ENCODE peak calls at places on chromosomes 6 and 20, in ten cellular contexts. X is endodermal cell, K is suprapubic skin, A is AG04450, R is left ventricle myocardium inferior, J is esophagus squamous epithelium, U is endothelial cell of umbilical vein, L is tibial artery, V is OCI-LY7, Z is right lobe of liver. E is an unnamed sample.

GRCh38 chr6:73694711-73695411 is 1.1 kb upstream of the CD109 start:
- DNase-seq in X (peak), K (no peak), A (no peak), R (no peak), J (no peak), U (peak), L (no peak), V (no peak), Z (no peak), E (no peak)

GRCh38 chr6:64249129-64249528 is 613.5 kb downstream of the PHF3 start:
- DNase-seq in X (no peak), K (no peak), A (no peak), R (no peak), J (no peak), U (no peak), L (no peak), V (no peak), Z (no peak), E (no peak)

GRCh38 chr6:62452586-62452985 is 166.6 kb upstream of the KHDRBS2 start:
- DNase-seq in X (no peak), K (no peak), A (no peak), R (no peak), J (no peak), U (no peak), L (no peak), V (no peak), Z (no peak), E (no peak)

GRCh38 chr6:87674286-87674685 is 27.7 kb downstream of the AKIRIN2 start:
- DNase-seq in X (no peak), K (no peak), A (no peak), R (no peak), J (no peak), U (no peak), L (no peak), V (no peak), Z (no peak), E (no peak)

GRCh38 chr6:154683756-154684523 is 49.3 kb upstream of the SCAF8 start:
- DNase-seq in X (no peak), K (no peak), A (no peak), R (no peak), J (no peak), U (peak), L (no peak), V (peak), Z (no peak), E (no peak)

GRCh38 chr6:157022022-157022740 is 245.0 kb downstream of the ARID1B start:
- DNase-seq in X (peak), K (peak), A (peak), R (peak), J (peak), U (peak), L (peak), V (peak), Z (peak), E (peak)

GRCh38 chr20:58349586-58349985 is 39.4 kb upstream of the VAPB start:
- DNase-seq in X (no peak), K (no peak), A (no peak), R (no peak), J (no peak), U (no peak), L (no peak), V (no peak), Z (no peak), E (no peak)

GRCh38 chr20:46212252-46212651 is 94.1 kb downstream of the CD40 start:
- DNase-seq in X (no peak), K (no peak), A (no peak), R (no peak), J (no peak), U (no peak), L (no peak), V (no peak), Z (no peak), E (no peak)

GRCh38 chr6:33566182-33567084 is 13.6 kb downstream of the BAK1 start:
- DNase-seq in X (no peak), K (no peak), A (no peak), R (no peak), J (no peak), U (no peak), L (no peak), V (no peak), Z (no peak), E (no peak)

GRCh38 chr6:89970609-89971337 is 76.5 kb downstream of the GJA10 start:
- DNase-seq in X (peak), K (no peak), A (no peak), R (no peak), J (no peak), U (peak), L (no peak), V (no peak), Z (no peak), E (no peak)

GRCh38 chr20:54137115-54137514 is 36.7 kb downstream of the CYP24A1 start:
- DNase-seq in X (no peak), K (no peak), A (no peak), R (no peak), J (no peak), U (no peak), L (no peak), V (no peak), Z (no peak), E (no peak)

GRCh38 chr20:38951611-38952010 is 10.5 kb upstream of the DHX35 start:
- DNase-seq in X (no peak), K (no peak), A (no peak), R (no peak), J (no peak), U (no peak), L (no peak), V (no peak), Z (no peak), E (no peak)

GRCh38 chr6:167996424-167997199 is 859 bp upstream of the KIF25 start:
- DNase-seq in X (peak), K (no peak), A (no peak), R (no peak), J (no peak), U (no peak), L (no peak), V (no peak), Z (no peak), E (peak)

GRCh38 chr6:167766986-167767714 is 59.6 kb upstream of the AFDN start:
- DNase-seq in X (no peak), K (peak), A (no peak), R (no peak), J (no peak), U (no peak), L (no peak), V (no peak), Z (no peak), E (no peak)

GRCh38 chr6:139587469-139587868 is 213.0 kb upstream of the CITED2 start:
- DNase-seq in X (no peak), K (no peak), A (peak), R (no peak), J (no peak), U (peak), L (no peak), V (no peak), Z (no peak), E (no peak)

GRCh38 chr6:109008537-109008950 is 86.1 kb downstream of the SESN1 start:
- DNase-seq in X (no peak), K (no peak), A (no peak), R (no peak), J (no peak), U (no peak), L (no peak), V (no peak), Z (no peak), E (no peak)

GRCh38 chr6:109454483-109455160 is 950 bp downstream of the MICAL1 start:
- DNase-seq in X (no peak), K (no peak), A (no peak), R (no peak), J (peak), U (no peak), L (peak), V (peak), Z (no peak), E (no peak)

GRCh38 chr6:72704979-72705378 is 83.1 kb downstream of the KCNQ5 start:
- DNase-seq in X (no peak), K (no peak), A (no peak), R (no peak), J (no peak), U (peak), L (no peak), V (no peak), Z (no peak), E (no peak)

GRCh38 chr20:58246346-58246745 is 17.9 kb upstream of the ANKRD60 start:
- DNase-seq in X (peak), K (no peak), A (no peak), R (no peak), J (no peak), U (peak), L (no peak), V (no peak), Z (no peak), E (peak)

GRCh38 chr6:139977887-139978332 is 603.5 kb upstream of the CITED2 start:
- DNase-seq in X (peak), K (no peak), A (no peak), R (no peak), J (no peak), U (peak), L (peak), V (no peak), Z (no peak), E (no peak)

GRCh38 chr6:43060034-43060754 is 763 bp downstream of the KLC4 start:
- DNase-seq in X (no peak), K (no peak), A (no peak), R (no peak), J (no peak), U (no peak), L (no peak), V (no peak), Z (peak), E (no peak)

GRCh38 chr6:25156123-25156522 is 123.1 kb upstream of the CARMIL1 start:
- DNase-seq in X (no peak), K (no peak), A (no peak), R (no peak), J (no peak), U (no peak), L (no peak), V (no peak), Z (no peak), E (no peak)

GRCh38 chr6:169340395-169340794 is 86.7 kb upstream of the THBS2 start:
- DNase-seq in X (no peak), K (no peak), A (no peak), R (no peak), J (no peak), U (no peak), L (no peak), V (no peak), Z (no peak), E (no peak)

GRCh38 chr6:136761227-136761922 is 30.9 kb downstream of the MAP3K5 start:
- DNase-seq in X (no peak), K (no peak), A (no peak), R (peak), J (no peak), U (peak), L (no peak), V (peak), Z (no peak), E (no peak)

GRCh38 chr20:5600982-5601381 is 149.2 kb upstream of the SHLD1 start:
- DNase-seq in X (no peak), K (no peak), A (no peak), R (no peak), J (no peak), U (no peak), L (no peak), V (no peak), Z (no peak), E (no peak)

GRCh38 chr20:9040874-9041524 is 27.9 kb upstream of the PLCB4 start:
- DNase-seq in X (no peak), K (no peak), A (no peak), R (no peak), J (no peak), U (no peak), L (no peak), V (no peak), Z (no peak), E (no peak)

GRCh38 chr20:8082999-8083398 is 49.1 kb upstream of the PLCB1 start:
- DNase-seq in X (no peak), K (no peak), A (no peak), R (no peak), J (no peak), U (no peak), L (peak), V (no peak), Z (no peak), E (no peak)

GRCh38 chr20:14992961-14993360 is 655.5 kb upstream of the FLRT3 start:
- DNase-seq in X (no peak), K (no peak), A (no peak), R (no peak), J (no peak), U (no peak), L (no peak), V (no peak), Z (no peak), E (no peak)

GRCh38 chr20:5821627-5822215 is 71.5 kb downstream of the SHLD1 start:
- DNase-seq in X (no peak), K (no peak), A (no peak), R (no peak), J (no peak), U (no peak), L (no peak), V (no peak), Z (no peak), E (no peak)

GRCh38 chr6:132209351-132209750 is 191.9 kb downstream of the MOXD1 start:
- DNase-seq in X (no peak), K (no peak), A (no peak), R (no peak), J (no peak), U (no peak), L (no peak), V (no peak), Z (no peak), E (no peak)

GRCh38 chr6:26597389-26597766 is 625 bp downstream of the ABT1 start:
- DNase-seq in X (no peak), K (no peak), A (no peak), R (no peak), J (no peak), U (peak), L (no peak), V (no peak), Z (no peak), E (no peak)
- TF ChIP-seq CTCF in X (no peak), K (no peak), A (no peak), R (no peak), J (no peak), U (no peak), L (no peak), V (no peak), Z (no peak), E (no peak)

GRCh38 chr6:3744901-3745470 is 6.5 kb downstream of the PXDC1 start:
- DNase-seq in X (no peak), K (peak), A (no peak), R (no peak), J (no peak), U (no peak), L (peak), V (no peak), Z (peak), E (no peak)
- H3K27ac ChIP-seq in X (no peak), K (peak), A (no peak), R (peak), J (peak), U (peak), L (peak), V (no peak), Z (peak), E (no peak)

GRCh38 chr6:21850682-21851081 is 257.1 kb downstream of the SOX4 start:
- DNase-seq in X (no peak), K (no peak), A (no peak), R (no peak), J (no peak), U (no peak), L (no peak), V (no peak), Z (no peak), E (no peak)

GRCh38 chr6:21842875-21843274 is 249.3 kb downstream of the SOX4 start:
- DNase-seq in X (no peak), K (no peak), A (no peak), R (no peak), J (no peak), U (no peak), L (no peak), V (no peak), Z (no peak), E (no peak)

GRCh38 chr6:21845018-21845417 is 251.5 kb downstream of the SOX4 start:
- DNase-seq in X (no peak), K (no peak), A (no peak), R (no peak), J (no peak), U (peak), L (no peak), V (no peak), Z (no peak), E (no peak)

GRCh38 chr6:21846541-21847451 is 253.2 kb downstream of the SOX4 start:
- DNase-seq in X (no peak), K (no peak), A (no peak), R (no peak), J (no peak), U (peak), L (no peak), V (peak), Z (no peak), E (peak)

GRCh38 chr6:21847712-21848111 is 254.2 kb downstream of the SOX4 start:
- DNase-seq in X (no peak), K (no peak), A (no peak), R (no peak), J (no peak), U (peak), L (no peak), V (no peak), Z (no peak), E (no peak)
- TF ChIP-seq CTCF in X (no peak), K (no peak), A (no peak), R (no peak), J (no peak), U (no peak), L (no peak), V (no peak), Z (no peak), E (no peak)

GRCh38 chr6:55047433-55048044 is 126.8 kb upstream of the HCRTR2 start:
- DNase-seq in X (no peak), K (no peak), A (no peak), R (no peak), J (no peak), U (no peak), L (no peak), V (no peak), Z (no peak), E (no peak)
- H3K27ac ChIP-seq in X (no peak), K (no peak), A (no peak), R (peak), J (no peak), U (no peak), L (no peak), V (no peak), Z (no peak), E (no peak)

DNA sequence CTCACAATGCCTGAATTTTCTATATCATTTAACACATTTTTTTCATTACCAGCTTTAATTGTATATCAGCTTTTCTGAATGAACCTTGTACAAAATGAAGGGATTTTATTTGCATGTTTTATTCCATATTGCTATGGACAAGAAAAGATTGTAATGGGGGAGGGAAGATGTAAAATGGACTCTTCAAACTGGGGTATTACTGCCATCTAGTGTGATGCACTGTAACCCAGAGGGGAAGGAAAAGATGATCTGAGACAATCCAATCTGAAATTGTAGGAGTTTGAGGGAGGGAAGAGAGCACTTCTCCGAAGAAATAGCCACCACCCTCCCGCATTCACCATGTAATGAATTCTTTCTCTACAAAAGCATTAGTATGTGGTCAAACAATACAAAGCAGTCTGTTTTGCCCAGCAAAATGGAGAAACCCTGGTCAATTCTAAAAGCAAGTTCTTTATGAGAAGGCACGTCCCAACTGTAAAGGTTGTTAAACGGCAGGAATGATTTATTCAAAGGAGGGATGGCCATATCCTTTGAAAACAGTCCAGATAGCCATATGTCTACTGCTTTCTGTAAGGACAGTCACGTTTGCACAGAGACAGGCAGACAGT is 679.5 kb upstream of the NRSN1 start:
- DNase-seq in X (no peak), K (no peak), A (peak), R (no peak), J (no peak), U (peak), L (no peak), V (no peak), Z (no peak), E (no peak)
- TF ChIP-seq CTCF in X (peak), K (no peak), A (peak), R (peak), J (peak), U (peak), L (peak), V (peak), Z (peak), E (peak)

DNA sequence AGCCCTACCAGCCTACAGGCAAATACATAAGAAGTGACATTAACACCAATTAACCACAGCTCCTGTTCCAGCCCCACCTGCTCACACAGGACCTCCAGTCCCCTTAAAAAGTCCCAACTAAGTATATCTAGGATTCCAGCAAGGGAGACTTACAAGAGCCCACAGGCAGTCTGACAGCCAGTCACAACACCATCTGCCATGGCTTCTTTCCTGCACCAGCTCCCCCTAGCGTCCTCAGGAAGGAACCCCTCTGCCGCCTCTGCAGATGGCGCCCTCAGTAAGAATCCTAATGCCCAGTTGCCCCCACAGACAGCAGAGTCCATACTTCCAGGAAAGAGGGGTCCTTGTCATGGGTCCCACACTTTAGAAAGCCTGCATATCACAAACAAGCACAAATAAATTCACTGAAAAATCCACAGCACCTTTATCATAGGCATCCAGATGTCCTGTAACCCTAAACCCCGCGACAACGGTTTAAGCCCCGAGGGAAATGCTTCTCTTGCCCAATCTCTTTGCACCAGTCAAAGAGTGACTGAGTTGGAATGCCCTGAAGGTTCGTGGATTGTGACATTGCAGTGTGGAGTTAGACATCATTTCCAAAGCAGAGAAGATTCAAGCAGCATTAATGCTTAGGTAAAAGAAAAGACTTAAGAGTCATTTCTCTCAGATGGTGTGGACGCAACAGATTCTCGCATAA is 121.9 kb downstream of the HIVEP2 start:
- DNase-seq in X (peak), K (no peak), A (no peak), R (no peak), J (no peak), U (no peak), L (no peak), V (no peak), Z (no peak), E (peak)
- H3K27ac ChIP-seq in X (no peak), K (peak), A (no peak), R (no peak), J (peak), U (no peak), L (no peak), V (no peak), Z (no peak), E (no peak)

DNA sequence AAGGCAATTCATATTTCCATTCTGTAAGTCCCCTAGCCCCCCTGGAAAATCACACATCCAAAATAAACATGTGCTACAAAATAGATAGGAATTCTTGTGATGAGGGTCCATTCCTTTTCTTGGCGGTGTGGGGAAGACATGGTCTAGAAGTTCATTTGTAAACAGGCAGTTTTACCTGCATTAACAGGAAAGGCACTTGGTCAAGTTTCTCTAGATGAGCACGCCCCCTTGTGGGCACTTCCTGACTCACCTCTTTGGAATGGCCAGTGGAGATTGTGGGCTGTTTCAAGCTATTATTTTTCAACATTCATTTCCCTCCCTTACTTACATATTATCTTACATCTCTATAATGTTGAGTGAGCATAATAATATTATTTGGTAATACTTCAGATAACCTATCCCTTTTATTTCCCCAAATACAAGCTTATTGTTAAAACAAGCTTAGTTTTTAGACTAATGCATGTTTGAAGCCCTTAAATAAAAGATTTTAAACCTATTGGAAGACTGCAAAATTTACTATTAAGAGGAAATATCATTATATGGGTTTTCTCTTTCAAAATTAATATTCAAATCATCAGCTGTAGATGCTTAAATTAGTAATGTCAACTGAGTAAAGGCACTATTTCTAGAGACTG is 92.1 kb downstream of the TASP1 start:
- DNase-seq in X (peak), K (peak), A (peak), R (peak), J (no peak), U (peak), L (peak), V (peak), Z (peak), E (peak)
- TF ChIP-seq CTCF in X (peak), K (peak), A (peak), R (peak), J (peak), U (peak), L (peak), V (peak), Z (peak), E (peak)

DNA sequence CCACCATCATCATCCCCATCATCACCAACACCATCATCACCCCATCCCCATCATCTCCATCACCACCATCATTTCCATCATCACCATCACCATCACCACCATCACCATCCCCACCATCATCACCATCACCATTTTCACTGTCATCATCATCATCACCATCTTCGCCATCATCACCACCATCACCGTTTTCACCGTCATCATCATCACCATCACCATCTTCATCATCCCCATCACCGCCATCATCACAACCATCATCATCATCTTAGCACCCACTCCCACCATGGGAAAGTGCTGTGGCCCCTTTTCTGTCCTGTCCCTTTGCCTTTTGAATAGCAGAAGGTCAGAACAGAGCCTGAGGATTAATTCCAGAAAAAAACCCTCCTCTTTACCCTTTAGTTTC is 28.5 kb upstream of the GATA5 start:
- DNase-seq in X (no peak), K (no peak), A (no peak), R (no peak), J (no peak), U (no peak), L (no peak), V (no peak), Z (no peak), E (no peak)
- H3K27ac ChIP-seq in X (no peak), K (no peak), A (no peak), R (no peak), J (no peak), U (no peak), L (no peak), V (no peak), Z (no peak), E (no peak)